ENCODE peak calls at places on chromosomes 12 and 14, in nine cellular contexts. C is tibial nerve, E is adipocyte, F is IMR-90, Y is tibial artery, G is psoas muscle, V is mucosa of descending colon, X is Peyer's patch, T is left ventricle myocardium inferior. M is an unnamed sample. For H3K4me1, the result is how much of the 10 kb centered on the place peaks cover.

GRCh38 chr14:91985521-91986255 is 38.2 kb upstream of the FBLN5 start:
- DNase-seq in V (no peak), F (peak), E (peak), G (no peak), T (no peak), X (no peak), C (peak), Y (peak), M (no peak)

GRCh38 chr12:75591628-75592027 is 80.2 kb upstream of the KRR1 start:
- DNase-seq in G (no peak), T (no peak), C (no peak), Y (no peak), E (no peak), V (no peak), X (no peak), F (peak), M (no peak)

GRCh38 chr14:101018561-101019290 is 115.2 kb upstream of the RTL1 start:
- DNase-seq in V (no peak), C (no peak), F (no peak), E (no peak), Y (no peak), T (no peak), X (peak), G (no peak), M (peak)

GRCh38 chr12:69553626-69554248 is 31.5 kb upstream of the CCT2 start:
- DNase-seq in T (no peak), X (no peak), Y (no peak), E (peak), G (no peak), V (no peak), F (peak), C (no peak), M (no peak)

GRCh38 chr14:103871596-103872480 is 24.5 kb upstream of the PPP1R13B start:
- DNase-seq in T (peak), G (peak), X (peak), Y (no peak), V (peak), F (no peak), E (no peak), C (no peak), M (peak)

GRCh38 chr14:30223385-30223785 is 295.7 kb upstream of the PRKD1 start:
- DNase-seq in T (peak), E (peak), X (peak), G (peak), Y (peak), C (peak), F (peak), V (peak), M (peak)

GRCh38 chr14:96162265-96162664 is 42.4 kb upstream of the BDKRB2 start:
- DNase-seq in V (no peak), T (no peak), C (no peak), X (peak), G (no peak), Y (no peak), E (no peak), F (peak), M (no peak)

GRCh38 chr12:119804011-119804641 is 73.0 kb downstream of the CIT start:
- DNase-seq in T (peak), E (peak), Y (peak), X (no peak), C (peak), G (peak), V (peak), F (peak), M (peak)

GRCh38 chr14:55458800-55459577 is 18.6 kb upstream of the TBPL2 start:
- DNase-seq in V (no peak), Y (no peak), F (peak), T (no peak), E (peak), X (no peak), C (no peak), G (no peak), M (no peak)

GRCh38 chr12:25578739-25579138 is 25.7 kb upstream of the LMNTD1 start:
- DNase-seq in X (no peak), G (no peak), T (no peak), F (no peak), V (no peak), E (no peak), C (no peak), Y (no peak), M (no peak)

GRCh38 chr12:3236345-3237153 is 159.4 kb downstream of the TSPAN9 start:
- DNase-seq in F (peak), C (no peak), V (peak), Y (no peak), X (peak), G (peak), E (peak), T (no peak), M (no peak)

GRCh38 chr14:28143340-28143739 is 623.2 kb upstream of the FOXG1 start:
- DNase-seq in E (no peak), C (no peak), V (no peak), G (no peak), T (no peak), F (no peak), X (no peak), Y (no peak), M (no peak)

GRCh38 chr12:127667131-127667685 is 599.8 kb upstream of the TMEM132C start:
- DNase-seq in Y (no peak), X (no peak), F (no peak), E (no peak), T (no peak), G (no peak), V (no peak), C (no peak), M (no peak)

GRCh38 chr14:68834816-68835215 is 41.9 kb upstream of the ZFP36L1 start:
- DNase-seq in V (no peak), E (no peak), F (no peak), G (no peak), X (no peak), T (no peak), C (no peak), Y (no peak), M (no peak)

GRCh38 chr14:39218171-39218769 is 15.4 kb upstream of the MIA2 start:
- DNase-seq in Y (no peak), T (no peak), X (no peak), G (no peak), C (peak), V (no peak), E (peak), F (peak), M (no peak)

GRCh38 chr12:28872654-28873268 is 276.3 kb upstream of the FAR2 start:
- DNase-seq in F (peak), X (peak), Y (no peak), E (peak), V (peak), C (no peak), G (no peak), T (no peak), M (no peak)

GRCh38 chr12:65835256-65835655 is 11.0 kb downstream of the HMGA2 start:
- DNase-seq in C (no peak), F (no peak), X (no peak), G (no peak), V (no peak), T (no peak), Y (no peak), E (no peak), M (no peak)
- H3K4me1 ChIP-seq in C (under half), F (under half), X (under half), G (under half), V (under half), T (under half), Y (under half), E (under half), M (under half)

GRCh38 chr12:56631790-56632700 is 1.9 kb upstream of the BAZ2A start:
- DNase-seq in C (peak), Y (peak), X (peak), F (peak), E (peak), T (peak), V (peak), G (peak), M (peak)
- H3K4me3 ChIP-seq in C (peak), Y (peak), X (peak), F (no peak), E (peak), T (peak), V (no peak), G (peak), M (no peak)

DNA sequence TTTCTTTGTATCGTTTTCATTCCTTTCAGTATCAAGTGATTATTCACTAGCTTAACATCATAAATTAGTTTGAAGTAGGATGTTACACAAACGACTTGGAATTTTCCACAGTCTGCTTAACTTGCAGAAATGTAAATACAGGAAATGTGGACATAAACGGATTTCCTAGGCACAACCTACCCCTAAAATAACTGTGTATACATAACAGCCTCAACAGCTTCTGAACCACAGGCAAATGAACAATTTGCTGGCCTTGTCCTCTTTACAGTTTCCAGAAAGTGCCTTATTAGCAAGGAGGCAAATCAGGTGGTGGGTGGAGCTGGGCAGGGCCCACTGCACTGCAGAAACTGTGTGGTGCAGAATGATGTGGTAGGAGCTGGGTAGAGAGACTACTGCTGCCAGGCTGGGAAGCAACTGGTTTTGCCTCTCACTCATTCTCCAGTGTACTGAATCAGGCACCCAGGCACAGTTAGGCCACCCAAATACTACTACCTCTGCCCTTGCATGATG is 14.1 kb downstream of the DRAM1 start:
- DNase-seq in C (no peak), F (peak), G (no peak), Y (peak), T (no peak), X (peak), E (peak), V (peak), M (no peak)
- H3K4me1 ChIP-seq in C (under half), F (under half), G (under half), Y (under half), T (under half), X (under half), E (under half), V (under half), M (half or more)

DNA sequence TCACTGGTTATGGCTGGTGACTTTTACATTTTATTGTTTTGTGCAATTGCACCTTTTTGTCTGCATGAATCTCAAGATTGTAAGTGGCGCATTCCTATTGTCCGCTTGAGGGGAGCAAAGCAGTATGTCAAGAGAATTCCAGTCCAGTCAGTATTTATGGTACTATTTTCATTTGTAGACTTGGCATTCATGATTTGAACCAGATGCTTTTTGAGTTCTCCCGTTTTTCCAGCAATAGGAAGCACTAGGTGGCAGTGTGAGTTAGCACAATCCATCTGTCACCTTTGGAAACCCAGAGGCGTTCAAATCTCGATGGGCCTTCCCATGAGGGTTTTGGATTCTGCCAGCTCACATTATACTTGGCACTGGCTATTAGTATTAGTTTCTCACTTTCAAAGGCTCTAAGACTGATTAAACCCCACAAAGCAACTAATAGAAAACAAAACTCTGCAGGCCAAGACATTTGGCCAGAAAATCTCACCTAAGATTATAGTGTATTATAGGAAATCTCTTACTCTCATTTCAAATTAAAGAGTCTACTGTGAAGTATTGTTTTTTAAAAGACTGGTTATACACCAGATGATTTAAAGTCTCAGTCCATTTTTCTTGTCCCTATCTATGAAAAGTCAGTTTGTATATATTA is 2.2 kb downstream of the DACT1 start:
- DNase-seq in Y (peak), V (peak), T (no peak), G (no peak), E (peak), C (peak), X (peak), F (peak), M (no peak)
- H3K4me3 ChIP-seq in Y (peak), V (no peak), T (peak), G (peak), E (peak), C (peak), X (no peak), F (peak), M (no peak)

DNA sequence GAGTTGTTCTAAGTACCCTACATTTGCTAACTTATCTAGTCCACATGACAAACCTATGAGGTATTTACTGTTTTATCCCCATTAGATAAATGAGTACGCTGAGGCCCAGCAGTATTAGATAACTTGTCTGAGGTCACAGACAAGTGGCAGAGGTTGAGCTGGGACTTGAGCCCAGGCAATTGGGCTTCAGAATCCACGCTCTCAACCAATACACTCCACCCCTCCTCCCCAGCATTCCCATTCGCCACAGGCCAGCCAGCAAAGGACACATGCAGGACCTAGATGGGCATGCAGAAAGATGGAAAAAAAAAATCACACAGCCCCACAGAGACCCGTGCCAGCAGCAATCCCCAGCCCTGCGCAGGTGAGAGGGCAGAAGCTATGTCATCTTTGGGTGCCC is 12.4 kb downstream of the HDAC7 start:
- DNase-seq in E (no peak), G (no peak), V (no peak), C (no peak), T (peak), Y (no peak), F (no peak), X (no peak), M (no peak)
- H3K4me1 ChIP-seq in E (half or more), G (half or more), V (half or more), C (half or more), T (half or more), Y (half or more), F (half or more), X (half or more), M (half or more)

M was measured in upper lobe of left lung.